ENCODE peak calls at places on chromosomes 13 and 19, in ten cellular contexts. V, Y, B, S, L, W, P, O, A and R are unnamed samples.

GRCh38 chr13:46607768-46608553 is 55.0 kb downstream of the LRCH1 start:
- DNase-seq in W (no peak), A (no peak), L (no peak), P (no peak), V (no peak), Y (no peak), O (no peak), S (no peak), B (no peak), R (no peak)

GRCh38 chr19:33840783-33841182 is 44.1 kb downstream of the KCTD15 start:
- DNase-seq in W (no peak), B (no peak), O (no peak), S (no peak), L (no peak), A (no peak), Y (no peak), V (no peak), P (no peak), R (no peak)

GRCh38 chr19:2337329-2337707 is 8.8 kb downstream of the SPPL2B start:
- DNase-seq in S (peak; percentile 67), A (peak; percentile 60), Y (no peak), L (no peak), P (no peak), O (no peak), W (no peak), B (no peak), V (peak; percentile 90), R (no peak)

GRCh38 chr13:108326318-108326717 is 56.8 kb downstream of the TNFSF13B start:
- DNase-seq in A (no peak), S (no peak), W (no peak), P (no peak), Y (no peak), L (no peak), O (no peak), B (no peak), V (no peak), R (no peak)

GRCh38 chr13:92966900-92967299 is 259.7 kb upstream of the GPC6 start:
- DNase-seq in V (no peak), O (no peak), L (no peak), S (no peak), A (no peak), B (no peak), P (no peak), Y (no peak), W (no peak), R (no peak)

GRCh38 chr13:27659466-27659865 is 37.8 kb downstream of the POLR1D start:
- DNase-seq in V (no peak), L (no peak), P (no peak), S (no peak), W (no peak), O (no peak), A (no peak), B (no peak), Y (no peak), R (no peak)

GRCh38 chr19:29683009-29683408 is 17.7 kb downstream of the PLEKHF1 start:
- DNase-seq in O (no peak), W (no peak), Y (no peak), V (no peak), B (no peak), A (no peak), S (peak; percentile 91), L (no peak), P (no peak), R (no peak)

GRCh38 chr19:3061214-3062161 is 807 bp downstream of the TLE5 start:
- DNase-seq in B (peak; percentile 80), L (peak; percentile 75), O (peak; percentile 84), A (peak; percentile 77), S (no peak), V (no peak), W (peak; percentile 83), P (peak; percentile 74), Y (no peak), R (peak; percentile 73)

GRCh38 chr13:101892296-101892695 is 439.8 kb downstream of the ITGBL1 start:
- DNase-seq in B (no peak), V (no peak), A (no peak), S (no peak), L (no peak), P (no peak), Y (no peak), O (no peak), W (no peak), R (no peak)

GRCh38 chr19:37594982-37595382 is 306 bp downstream of the ZNF540 start:
- DNase-seq in L (peak; percentile 73), S (peak; percentile 63), V (no peak), A (peak; percentile 64), P (peak; percentile 87), O (peak; percentile 88), W (peak; percentile 86), B (peak; percentile 65), Y (peak; percentile 2), R (peak; percentile 66)

GRCh38 chr13:37706041-37706440 is 107.5 kb upstream of the POSTN start:
- DNase-seq in Y (no peak), S (no peak), W (no peak), O (no peak), P (no peak), A (no peak), L (no peak), V (no peak), B (no peak), R (no peak)

GRCh38 chr13:109427148-109427547 is 359.2 kb downstream of the IRS2 start:
- DNase-seq in O (no peak), S (no peak), P (no peak), W (no peak), Y (no peak), B (no peak), A (no peak), V (no peak), L (no peak), R (no peak)

GRCh38 chr19:18542936-18543813 is at the start of gene FKBP8:
- DNase-seq in S (peak; percentile 92), Y (peak; percentile 57), B (peak; percentile 94), A (peak; percentile 94), L (peak; percentile 94), O (peak; percentile 97), P (peak; percentile 96), W (peak; percentile 97), V (peak; percentile 94), R (peak; percentile 94)

GRCh38 chr19:22545751-22546150 is 88.4 kb upstream of the ZNF492 start:
- DNase-seq in L (peak; percentile 30), O (no peak), Y (no peak), B (no peak), V (peak; percentile 47), A (peak; percentile 59), P (no peak), W (no peak), S (peak; percentile 71), R (peak; percentile 22)
- TF ChIP-seq CTCF in L (peak; percentile 59), O (peak; percentile 40), Y (no peak), B (no peak), V (peak; percentile 65), A (peak; percentile 50), P (peak; percentile 22), W (peak; percentile 50), S (peak; percentile 63), R (peak; percentile 69)

DNA sequence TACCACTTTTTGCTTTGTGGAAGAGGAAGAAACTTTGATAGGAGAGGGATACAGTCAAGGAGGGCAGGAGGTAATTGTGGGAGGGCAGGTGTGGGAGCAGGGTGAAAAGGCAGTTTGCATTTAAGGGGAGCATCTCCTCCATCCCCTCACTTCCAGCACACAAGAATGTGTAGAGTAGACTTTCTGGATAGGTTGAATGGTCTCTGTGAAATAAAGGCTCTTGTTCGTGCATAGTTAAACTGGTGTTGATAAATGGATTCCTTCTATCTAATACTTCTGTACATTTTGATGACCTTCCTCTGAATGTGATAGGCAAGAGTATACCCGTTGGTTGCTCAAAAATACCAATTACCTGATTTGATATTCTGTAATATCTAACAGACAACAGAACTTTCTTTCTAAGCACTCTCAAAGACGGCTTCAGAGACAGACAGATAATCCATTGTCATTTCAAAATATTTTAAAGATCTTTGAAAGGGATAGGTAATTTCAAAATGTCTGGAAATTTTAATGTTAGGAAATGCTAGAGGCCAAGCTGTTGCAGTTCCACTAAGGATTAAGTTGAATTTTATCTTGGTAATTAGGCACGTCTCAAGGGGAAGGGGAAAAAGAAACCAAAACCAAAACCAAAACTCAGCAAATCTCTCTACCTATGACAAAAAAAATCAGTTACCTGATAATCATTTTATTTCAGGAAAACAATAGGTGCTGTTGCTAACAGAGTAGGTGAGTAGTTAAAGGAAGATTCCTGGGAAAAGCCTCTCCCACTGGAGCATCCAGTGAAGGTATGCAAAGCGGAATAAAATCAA is 302.6 kb downstream of the COG6 start:
- DNase-seq in V (no peak), P (no peak), Y (no peak), S (no peak), A (no peak), B (no peak), L (no peak), O (no peak), W (no peak), R (no peak)
- H3K4me3 ChIP-seq in V (no peak overlapping the region), P (no peak overlapping the region), Y (no peak overlapping the region), S (no peak overlapping the region), A (no peak overlapping the region), B (no peak overlapping the region), L (no peak overlapping the region), O (no peak overlapping the region), W (peak overlapping the region; percentile 21), R (no peak overlapping the region)

DNA sequence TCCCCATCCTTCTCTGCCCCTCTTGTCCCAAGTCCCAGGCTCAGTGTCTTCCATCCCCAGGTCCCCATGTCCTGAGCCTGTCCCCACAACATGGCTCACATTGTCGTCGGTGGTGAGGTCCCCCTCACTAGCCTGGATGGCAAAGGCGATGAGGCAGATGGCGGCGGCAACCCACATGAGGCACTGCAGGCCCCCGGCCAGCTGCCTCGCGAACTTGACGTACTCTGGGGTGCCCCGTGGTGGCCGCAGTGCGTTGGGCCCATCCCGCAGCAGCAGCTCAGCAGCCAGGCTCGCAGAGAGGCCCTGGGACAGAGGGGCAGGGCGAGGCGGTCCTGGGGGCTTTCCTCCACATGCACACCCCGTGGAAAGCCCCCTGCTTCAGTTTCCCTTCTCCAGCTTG is 1.1 kb downstream of the ATP4A start:
- DNase-seq in Y (no peak), S (no peak), W (no peak), V (no peak), B (no peak), L (no peak), O (no peak), A (no peak), P (no peak), R (no peak)
- H3K27me3 ChIP-seq in Y (peaks cover 16% of the 10 kb centered on the region), S (peaks cover 30% of the 10 kb centered on the region), W (peaks cover 21% of the 10 kb centered on the region), V (peaks cover 15% of the 10 kb centered on the region), B (no peaks in the 10 kb centered on the region), L (peaks cover 61% of the 10 kb centered on the region), O (peaks cover 34% of the 10 kb centered on the region), A (no peaks in the 10 kb centered on the region), P (peaks cover 71% of the 10 kb centered on the region), R (peaks cover 78% of the 10 kb centered on the region)

DNA sequence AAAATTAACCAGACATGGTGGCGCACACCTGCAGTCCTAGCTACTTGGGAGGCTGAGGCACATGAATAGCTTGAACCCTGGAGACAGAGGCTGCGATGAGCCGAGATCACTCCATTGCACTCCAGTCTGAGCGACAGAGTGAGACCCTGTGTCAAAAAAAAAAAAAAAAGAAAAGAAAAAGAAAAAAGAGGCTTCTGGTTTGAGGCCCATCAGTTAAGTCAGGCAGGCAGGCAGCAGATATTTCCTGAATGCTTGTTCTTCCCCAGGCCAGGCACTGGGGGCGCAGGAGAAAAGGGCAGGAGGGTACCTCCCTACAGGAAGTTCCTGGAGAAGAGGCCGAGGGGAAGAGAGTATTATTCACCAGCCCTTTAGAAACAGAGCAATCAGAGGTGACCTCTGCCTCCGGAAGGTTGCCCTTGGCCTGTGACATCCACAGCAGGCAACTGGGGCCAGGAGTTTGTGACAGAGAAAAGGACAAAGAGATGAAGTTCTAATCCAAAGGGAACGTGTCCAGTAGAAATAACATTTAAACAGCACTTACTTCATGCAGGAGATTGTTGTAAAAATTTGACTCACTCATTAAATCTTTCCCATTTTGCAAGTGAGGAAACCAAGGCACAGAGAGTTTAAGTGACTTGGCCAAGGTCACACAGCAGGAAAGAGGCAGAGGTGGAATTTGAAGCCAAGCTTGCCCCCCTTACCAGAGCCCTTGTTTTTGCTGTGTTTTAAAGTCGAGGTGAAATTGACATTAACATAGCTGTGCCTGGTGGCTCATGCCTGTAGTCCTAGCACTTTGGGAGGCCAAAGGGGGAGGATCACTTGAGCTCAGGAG is 4.3 kb upstream of the RLN3 start:
- DNase-seq in O (no peak), L (peak; percentile 46), W (peak; percentile 72), S (no peak), V (peak; percentile 68), Y (no peak), P (no peak), A (no peak), B (no peak), R (peak; percentile 39)
- TF ChIP-seq CTCF in O (peak; percentile 11), L (peak; percentile 53), W (peak; percentile 59), S (peak; percentile 20), V (peak; percentile 66), Y (peak; percentile 38), P (peak; percentile 23), A (no peak), B (peak; percentile 57), R (peak; percentile 57)